ENCODE peak calls at places on chromosome 5, in six cellular contexts. N is HFF-Myc; L is activated CD4-positive, alpha-beta T cell treated with anti-CD3 and anti-CD28 coated beads, Interleukin-2, amount 10 ng/mL, durations not matched to agents 7 days and 5 days; H is GM23248; R is left cardiac atrium; B is stimulated activated naive CD8-positive, alpha-beta T cell treated with anti-CD3 and anti-CD28 coated beads, Interleukin-15, amount 100 ng/mL, for 72 hours. G is an unnamed sample.

GRCh38 chr5:63127054-63127453 is 548.4 kb downstream of the LRRC70 start:
- DNase-seq in L (no peak), R (no peak), H (peak; percentile 53), N (no peak), B (no peak), G (no peak)

GRCh38 chr5:62550103-62550502 is 28.5 kb upstream of the LRRC70 start:
- DNase-seq in H (no peak), N (no peak), B (no peak), R (no peak), L (no peak), G (no peak)

GRCh38 chr5:10704949-10705621 is 55.9 kb downstream of the DAP start:
- DNase-seq in R (no peak), H (peak; percentile 60), L (no peak), N (peak; percentile 75), B (no peak), G (no peak)

GRCh38 chr5:121628783-121629182 is 222.9 kb upstream of the FTMT start:
- DNase-seq in H (no peak), N (no peak), R (no peak), B (no peak), L (no peak), G (no peak)

GRCh38 chr5:147805030-147805454 is 22.5 kb upstream of the JAKMIP2 start:
- DNase-seq in R (no peak), B (peak; percentile 7), L (peak; percentile 26), N (no peak), H (no peak), G (no peak)

GRCh38 chr5:67050635-67051034 is 146.0 kb downstream of the CD180 start:
- DNase-seq in H (no peak), N (no peak), L (no peak), R (no peak), B (no peak), G (no peak)

GRCh38 chr5:175589714-175590113 is 68.2 kb upstream of the HRH2 start:
- DNase-seq in B (no peak), R (no peak), N (no peak), H (no peak), L (no peak), G (no peak)

GRCh38 chr5:126778675-126779403 is 1.9 kb downstream of the LMNB1 start:
- DNase-seq in R (no peak), L (no peak), B (no peak), H (no peak), N (no peak), G (no peak)

GRCh38 chr5:116130471-116130870 is 45.6 kb downstream of the COMMD10 start:
- DNase-seq in L (no peak), R (no peak), B (no peak), H (peak; percentile 71), N (no peak), G (no peak)

GRCh38 chr5:169149317-169149716 is 151.6 kb downstream of the SLIT3 start:
- DNase-seq in H (no peak), B (no peak), N (no peak), L (no peak), R (no peak), G (no peak)

GRCh38 chr5:139524932-139525585 is 36.1 kb upstream of the UBE2D2 start:
- DNase-seq in B (no peak), N (no peak), L (no peak), H (no peak), R (no peak), G (no peak)

GRCh38 chr5:31303688-31304087 is 110.2 kb downstream of the CDH6 start:
- DNase-seq in H (no peak), B (no peak), R (no peak), L (no peak), N (no peak), G (no peak)

GRCh38 chr5:151037561-151038291 is 17.3 kb downstream of the GPX3 start:
- DNase-seq in H (peak; percentile 82), B (no peak), R (no peak), L (no peak), N (no peak), G (no peak)

GRCh38 chr5:167812871-167813270 is 478.6 kb upstream of the WWC1 start:
- DNase-seq in N (no peak), H (no peak), R (no peak), B (no peak), L (no peak), G (no peak)

GRCh38 chr5:72480836-72481235 is 26.4 kb downstream of the ZNF366 start:
- DNase-seq in H (no peak), L (no peak), B (no peak), R (no peak), N (no peak), G (no peak)

GRCh38 chr5:170885779-170886178 is 24.0 kb downstream of the RANBP17 start:
- DNase-seq in L (no peak), H (no peak), B (no peak), R (no peak), N (peak; percentile 21), G (no peak)

GRCh38 chr5:80195837-80196400 is 59.9 kb downstream of the SERINC5 start:
- DNase-seq in H (no peak), R (no peak), L (no peak), B (no peak), N (peak; percentile 32), G (no peak)

GRCh38 chr5:132840896-132841818 is 10.7 kb upstream of the SHROOM1 start:
- DNase-seq in N (no peak), H (peak; percentile 30), L (no peak), B (no peak), R (no peak), G (no peak)

GRCh38 chr5:89282038-89282831 is 399.3 kb upstream of the MEF2C start:
- DNase-seq in H (no peak), N (no peak), B (no peak), R (no peak), L (no peak), G (no peak)

GRCh38 chr5:94329115-94329514 is 289.3 kb downstream of the KIAA0825 start:
- DNase-seq in L (no peak), N (no peak), B (no peak), R (no peak), H (peak; percentile 36), G (no peak)

GRCh38 chr5:56639491-56639890 is 175.9 kb upstream of the MAP3K1 start:
- DNase-seq in B (no peak), R (no peak), N (no peak), L (no peak), H (no peak), G (no peak)

GRCh38 chr5:177491429-177491945 is 5.9 kb downstream of the PDLIM7 start:
- DNase-seq in H (peak; percentile 57), R (no peak), N (no peak), L (peak; percentile 35), B (no peak), G (no peak)

GRCh38 chr5:175202461-175203065 is 241.4 kb downstream of the DRD1 start:
- DNase-seq in L (no peak), R (no peak), B (no peak), H (no peak), N (no peak), G (no peak)

GRCh38 chr5:74201334-74202081 is 439.0 kb downstream of the ENC1 start:
- DNase-seq in N (peak; percentile 56), L (no peak), H (peak; percentile 59), R (peak; percentile 46), B (no peak), G (peak; percentile 25)

GRCh38 chr5:142922223-142922952 is 152.2 kb downstream of the ARHGAP26 start:
- DNase-seq in N (no peak), B (no peak), R (no peak), L (no peak), H (peak; percentile 70), G (peak; percentile 62)

GRCh38 chr5:166088389-166089039 is 2202.9 kb upstream of the WWC1 start:
- DNase-seq in B (no peak), L (no peak), H (no peak), R (no peak), N (no peak), G (no peak)

GRCh38 chr5:152688561-152689274 is 283.6 kb upstream of the NMUR2 start:
- DNase-seq in N (peak; percentile 58), B (no peak), H (peak; percentile 93), R (peak; percentile 29), L (no peak), G (no peak)

GRCh38 chr5:124162782-124163532 is 583.5 kb downstream of the ZNF608 start:
- DNase-seq in N (no peak), L (peak; percentile 22), R (peak; percentile 26), B (no peak), H (peak; percentile 52), G (no peak)

GRCh38 chr5:32173394-32174010 is 617 bp downstream of the GOLPH3 start:
- DNase-seq in R (peak; percentile 66), B (peak; percentile 61), L (peak; percentile 45), H (peak; percentile 83), N (no peak), G (peak; percentile 63)

GRCh38 chr5:27387535-27388073 is 349.2 kb upstream of the CDH9 start:
- DNase-seq in L (no peak), N (no peak), R (no peak), H (no peak), B (no peak), G (no peak)

GRCh38 chr5:2464141-2464540 is 287.3 kb downstream of the IRX2 start:
- DNase-seq in R (no peak), H (no peak), L (no peak), N (no peak), B (no peak), G (no peak)

GRCh38 chr5:171484460-171484899 is 65.0 kb downstream of the FGF18 start:
- DNase-seq in N (no peak), B (peak; percentile 43), L (peak; percentile 46), R (peak; percentile 45), H (peak; percentile 44), G (peak; percentile 78)

GRCh38 chr5:123092696-123093095 is 3.7 kb downstream of the PRDM6 start:
- DNase-seq in L (no peak), B (no peak), R (no peak), N (no peak), H (no peak), G (no peak)

GRCh38 chr5:73445708-73446630 is 2.6 kb downstream of the FOXD1 start:
- DNase-seq in H (peak; percentile 16), B (no peak), N (no peak), R (no peak), L (no peak), G (no peak)

GRCh38 chr5:95908799-95909198 is 52.9 kb downstream of the ELL2 start:
- DNase-seq in L (no peak), B (no peak), R (no peak), N (no peak), H (no peak), G (no peak)

GRCh38 chr5:180026320-180026719 is 45.2 kb downstream of the RNF130 start:
- DNase-seq in H (peak; percentile 20), B (no peak), R (no peak), N (no peak), L (no peak), G (no peak)

GRCh38 chr5:143218563-143219170 is 184.8 kb downstream of the NR3C1 start:
- DNase-seq in H (no peak), L (no peak), R (no peak), B (no peak), N (no peak), G (no peak)

G was measured in GM13976.